ENCODE peak calls at places on chromosomes 6 and 20, in four cellular contexts. F is tibial nerve, Y is OCI-LY7, S is AG04450. N is an unnamed sample.

GRCh38 chr6:75850026-75850385 is 101.0 kb downstream of the MYO6 start:
- DNase-seq in S (no peak), F (no peak), Y (no peak), N (no peak)

GRCh38 chr20:63648895-63649589 is 4.2 kb downstream of the STMN3 start:
- DNase-seq in S (no peak), Y (no peak), F (no peak), N (no peak)

GRCh38 chr6:36659271-36659670 is 19.2 kb upstream of the CDKN1A start:
- DNase-seq in Y (no peak), F (no peak), S (no peak), N (no peak)

GRCh38 chr6:33926451-33926850 is 122.6 kb upstream of the MLN start:
- DNase-seq in Y (peak; percentile 51), F (no peak), S (no peak), N (no peak)

GRCh38 chr6:117840541-117840983 is 66.5 kb upstream of the SLC35F1 start:
- DNase-seq in S (no peak), Y (peak; percentile 37), F (no peak), N (peak; percentile 51)

GRCh38 chr20:12414446-12415274 is 497.0 kb downstream of the BTBD3 start:
- DNase-seq in S (no peak), F (no peak), Y (no peak), N (no peak)

GRCh38 chr6:107152633-107153032 is 37.3 kb upstream of the BEND3 start:
- DNase-seq in F (no peak), S (no peak), Y (no peak), N (no peak)

GRCh38 chr6:50110557-50110956 is 60.8 kb upstream of the DEFB112 start:
- DNase-seq in F (no peak), S (no peak), Y (no peak), N (no peak)

GRCh38 chr6:68468244-68468884 is 166.7 kb upstream of the ADGRB3 start:
- DNase-seq in F (no peak), S (no peak), Y (peak; percentile 2), N (peak; percentile 32)

DNA sequence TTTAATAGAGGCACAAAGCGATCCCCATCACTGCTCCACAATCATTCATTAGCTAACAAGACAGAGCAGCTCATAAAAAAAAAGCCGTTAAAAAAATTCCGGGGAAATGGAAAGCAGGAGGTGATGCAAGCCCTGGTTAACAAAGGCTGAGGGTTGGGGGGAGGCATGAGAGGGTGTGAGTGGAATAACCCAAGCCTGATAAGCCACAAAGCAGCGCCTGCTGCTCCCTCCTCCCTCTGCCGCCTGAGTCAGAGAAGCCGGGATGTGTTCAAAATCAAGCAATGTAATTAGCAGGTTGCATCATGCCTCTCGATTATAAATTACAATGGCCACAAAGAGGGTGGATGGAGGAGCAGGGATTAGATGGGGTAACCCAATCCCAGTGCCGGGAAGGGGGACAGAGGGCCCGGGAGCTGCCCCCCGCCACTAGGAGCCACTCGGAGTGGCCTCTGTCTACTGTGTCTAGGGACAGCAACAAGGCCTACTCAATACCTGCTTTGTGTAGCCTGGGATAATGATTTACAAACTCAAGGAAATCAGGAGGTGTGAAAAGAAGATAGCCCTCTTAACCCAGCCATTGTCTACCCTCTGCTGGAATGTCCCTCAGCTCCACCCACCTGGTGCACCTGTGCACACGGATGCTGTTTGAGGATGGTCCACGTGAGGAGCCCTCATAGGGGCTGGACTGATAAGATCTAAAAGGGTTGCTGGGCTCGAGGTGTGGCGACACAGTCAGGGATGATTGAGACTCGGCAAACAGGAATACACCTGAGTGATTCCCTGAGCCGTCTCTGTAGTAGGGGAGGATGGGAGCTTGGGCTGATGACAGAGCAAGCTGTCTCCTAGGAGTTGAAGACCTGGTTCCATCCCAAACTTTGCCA is 156.9 kb downstream of the VEGFA start:
- DNase-seq in F (no peak), S (peak; percentile 69), Y (no peak), N (no peak)
- TF ChIP-seq CTCF in F (no peak), S (no peak), Y (no peak), N (no peak)

DNA sequence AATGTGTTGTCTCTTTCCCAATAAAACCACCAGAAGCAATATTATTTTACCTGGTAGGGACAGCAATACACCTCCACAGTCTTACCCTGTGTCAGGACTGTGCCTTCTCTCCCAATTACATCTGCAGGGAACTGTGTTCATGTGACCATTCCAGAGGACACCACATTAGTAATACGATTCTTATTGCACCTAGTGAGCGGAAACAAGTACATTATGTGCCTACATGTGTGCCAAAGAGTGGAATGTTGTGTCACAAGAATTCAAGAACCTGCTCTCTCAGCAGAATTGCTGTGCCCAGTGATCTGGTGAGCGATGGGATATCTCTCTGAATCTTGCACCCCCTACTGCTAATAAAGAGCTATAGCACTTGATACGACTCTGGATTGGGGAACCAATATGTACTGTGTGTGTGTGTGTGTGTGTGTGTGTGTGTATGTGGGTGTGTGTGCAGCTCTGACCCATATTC is 57.4 kb upstream of the FOXC1 start:
- DNase-seq in F (no peak), S (no peak), Y (peak; percentile 4), N (no peak)
- TF ChIP-seq CTCF in F (peak; percentile 21), S (peak; percentile 44), Y (peak; percentile 60), N (peak; percentile 13)

GRCh38 chr20:59939879-59940128 is 301 bp downstream of the PPP1R3D start:
- DNase-seq in F (no peak), S (no peak), Y (no peak), N (no peak)

GRCh38 chr20:59940129-59940955 is at the start of the genes FAM217B and PPP1R3D:
- DNase-seq in S (peak; percentile 91), Y (peak; percentile 92), F (peak; percentile 96), N (peak; percentile 95)

GRCh38 chr20:59938221-59938620 is 1.9 kb downstream of the PPP1R3D start:
- DNase-seq in S (no peak), Y (no peak), F (no peak), N (no peak)

GRCh38 chr20:59938696-59939051 is 1.4 kb downstream of the PPP1R3D start:
- DNase-seq in F (no peak), Y (no peak), S (no peak), N (no peak)

GRCh38 chr20:59939052-59939878 is 840 bp downstream of the PPP1R3D start:
- DNase-seq in Y (no peak), F (no peak), S (no peak), N (peak; percentile 39)
- TF ChIP-seq CTCF in Y (no peak), F (no peak), S (no peak), N (no peak)

DNA sequence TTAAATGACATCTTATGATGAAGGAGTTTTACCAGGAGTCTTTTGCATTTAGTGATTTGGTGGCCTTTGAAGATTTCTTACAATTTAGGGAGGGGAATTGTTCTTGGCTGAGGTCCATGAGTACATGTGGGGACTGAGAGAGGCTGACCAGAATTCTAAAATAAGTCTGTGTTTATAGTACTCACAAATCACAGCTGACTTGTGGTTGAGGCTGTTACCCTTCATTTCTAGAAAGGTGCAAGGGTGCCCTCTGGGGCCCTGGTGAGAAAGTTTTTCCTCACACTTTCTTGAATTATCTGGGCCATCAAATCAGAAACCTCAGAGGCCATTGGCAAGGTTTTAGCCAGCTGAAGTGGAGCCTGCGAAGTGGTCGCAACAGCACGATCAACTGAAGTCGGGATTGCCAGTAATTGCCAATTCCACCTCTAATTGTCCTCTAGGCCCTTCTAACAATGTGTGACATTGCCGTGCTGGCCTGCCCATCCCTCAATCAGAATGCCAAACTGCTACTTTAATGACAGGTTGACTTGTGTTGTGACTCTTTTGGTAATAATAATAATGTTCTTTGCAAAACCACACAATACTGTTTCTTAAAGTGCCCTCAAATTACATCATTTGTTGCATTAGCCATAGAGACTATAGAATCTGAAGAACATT is 221.6 kb downstream of the OGFRL1 start:
- DNase-seq in F (no peak), Y (peak; percentile 65), S (peak; percentile 55), N (peak; percentile 58)
- TF ChIP-seq CTCF in F (peak; percentile 33), Y (peak; percentile 77), S (peak; percentile 79), N (no peak)

N was measured in endothelial cell.